ENCODE peak calls at places on chromosomes 5 and 9, in eight cellular contexts. K is uterus, I is suprapubic skin, O is IMR-90, Q is GM12891, T is H54, H is A549, X is ovary. D is an unnamed sample.
A peak's percentile ranks its signal among the peaks of the same experiment; 100 is the strongest.

GRCh38 chr5:56064984-56065383 is 70.2 kb upstream of the IL6ST start:
- DNase-seq in K (no peak), I (no peak), O (peak; percentile 68), Q (no peak), T (no peak), H (no peak), X (no peak), D (no peak)

GRCh38 chr5:78803386-78803785 is 154.8 kb upstream of the LHFPL2 start:
- DNase-seq in K (peak; percentile 87), I (peak; percentile 88), O (no peak), Q (no peak), T (no peak), H (no peak), X (peak; percentile 64), D (no peak)

GRCh38 chr9:38026021-38026809 is 42.8 kb downstream of the SHB start:
- DNase-seq in K (peak; percentile 71), I (no peak), O (peak; percentile 98), Q (no peak), T (peak; percentile 62), H (peak; percentile 68), X (peak; percentile 49), D (no peak)

GRCh38 chr5:111454198-111454606 is 58.1 kb downstream of the STARD4 start:
- DNase-seq in K (no peak), I (no peak), O (peak; percentile 55), Q (no peak), T (no peak), H (no peak), X (no peak), D (no peak)

GRCh38 chr5:149895416-149896345 is 48.9 kb downstream of the PDE6A start:
- DNase-seq in K (no peak), I (no peak), O (peak; percentile 10), Q (no peak), T (no peak), H (no peak), X (no peak), D (no peak)

GRCh38 chr9:136940526-136941230 is 3.9 kb downstream of the FBXW5 start:
- DNase-seq in K (peak; percentile 13), I (no peak), O (no peak), Q (no peak), T (no peak), H (no peak), X (peak; percentile 26), D (no peak)

GRCh38 chr5:135631356-135631755 is 52.6 kb upstream of the CXCL14 start:
- DNase-seq in K (no peak), I (no peak), O (no peak), Q (no peak), T (no peak), H (no peak), X (no peak), D (no peak)

GRCh38 chr9:95610006-95610785 is 93.4 kb upstream of the PTCH1 start:
- DNase-seq in K (no peak), I (peak; percentile 60), O (no peak), Q (no peak), T (no peak), H (no peak), X (no peak), D (no peak)

GRCh38 chr9:70924380-70924779 is 197.0 kb downstream of the TRPM3 start:
- DNase-seq in K (no peak), I (no peak), O (peak; percentile 65), Q (no peak), T (no peak), H (no peak), X (no peak), D (no peak)

GRCh38 chr5:33892419-33893151 is 795 bp upstream of the ADAMTS12 start:
- DNase-seq in K (peak; percentile 48), I (no peak), O (peak; percentile 94), Q (no peak), T (peak; percentile 30), H (peak; percentile 53), X (peak; percentile 30), D (no peak)

GRCh38 chr5:132446621-132447020 is 44.0 kb downstream of the IRF1 start:
- DNase-seq in K (peak; percentile 83), I (no peak), O (peak; percentile 75), Q (no peak), T (no peak), H (no peak), X (peak; percentile 77), D (no peak)

GRCh38 chr5:170151105-170151831 is 45.6 kb downstream of the FOXI1 start:
- DNase-seq in K (no peak), I (no peak), O (peak; percentile 44), Q (no peak), T (peak; percentile 87), H (peak; percentile 88), X (no peak), D (peak; percentile 88)

GRCh38 chr5:139272471-139273321 is 20.8 kb upstream of the MATR3 start:
- DNase-seq in K (no peak), I (no peak), O (peak; percentile 62), Q (no peak), T (peak; percentile 52), H (no peak), X (no peak), D (no peak)

GRCh38 chr5:170522211-170523128 is 18.6 kb downstream of the KCNIP1 start:
- DNase-seq in K (no peak), I (no peak), O (no peak), Q (no peak), T (peak; percentile 80), H (peak; percentile 13), X (no peak), D (no peak)

GRCh38 chr5:72284674-72285424 is 35.2 kb downstream of the MRPS27 start:
- DNase-seq in K (no peak), I (no peak), O (no peak), Q (no peak), T (no peak), H (no peak), X (no peak), D (no peak)

GRCh38 chr9:129357773-129358250 is 179.8 kb upstream of the IER5L start:
- DNase-seq in K (no peak), I (no peak), O (no peak), Q (no peak), T (no peak), H (no peak), X (no peak), D (no peak)

GRCh38 chr9:69867081-69867814 is 46.6 kb downstream of the CFAP95 start:
- DNase-seq in K (no peak), I (no peak), O (no peak), Q (no peak), T (no peak), H (no peak), X (no peak), D (no peak)

GRCh38 chr5:15544039-15544438 is 44.1 kb downstream of the FBXL7 start:
- DNase-seq in K (no peak), I (no peak), O (no peak), Q (no peak), T (no peak), H (no peak), X (no peak), D (no peak)

GRCh38 chr9:137263506-137263905 is 8.4 kb downstream of the NELFB start:
- DNase-seq in K (no peak), I (no peak), O (no peak), Q (no peak), T (no peak), H (no peak), X (no peak), D (no peak)

GRCh38 chr9:124394596-124394995 is 20.6 kb downstream of the PSMB7 start:
- DNase-seq in K (no peak), I (no peak), O (no peak), Q (no peak), T (no peak), H (no peak), X (no peak), D (no peak)

GRCh38 chr9:124394167-124394566 is 21.1 kb downstream of the PSMB7 start:
- DNase-seq in K (no peak), I (no peak), O (peak; percentile 32), Q (peak; percentile 16), T (no peak), H (no peak), X (no peak), D (no peak)

GRCh38 chr9:124392855-124393460 is 22.3 kb downstream of the PSMB7 start:
- DNase-seq in K (no peak), I (no peak), O (peak; percentile 95), Q (no peak), T (peak; percentile 88), H (peak; percentile 87), X (no peak), D (no peak)

GRCh38 chr9:124390812-124391658 is 24.2 kb downstream of the PSMB7 start:
- DNase-seq in K (no peak), I (no peak), O (peak; percentile 67), Q (no peak), T (peak; percentile 44), H (peak; percentile 82), X (no peak), D (peak; percentile 29)

GRCh38 chr9:124392254-124392653 is 23.0 kb downstream of the PSMB7 start:
- DNase-seq in K (no peak), I (no peak), O (no peak), Q (no peak), T (peak; percentile 51), H (peak; percentile 29), X (no peak), D (no peak)
- TF ChIP-seq POLR2A in K (no peak), I (no peak), O (no peak), Q (no peak), T (no peak), H (no peak), X (no peak), D (no peak)

GRCh38 chr5:126428421-126428820 is 5.2 kb downstream of the GRAMD2B start:
- DNase-seq in K (no peak), I (no peak), O (no peak), Q (no peak), T (no peak), H (no peak), X (no peak), D (no peak)

GRCh38 chr5:126419102-126419501 is 4.1 kb upstream of the GRAMD2B start:
- DNase-seq in K (no peak), I (no peak), O (no peak), Q (no peak), T (no peak), H (no peak), X (no peak), D (no peak)

GRCh38 chr5:126422994-126423788 is at the start of gene GRAMD2B:
- DNase-seq in K (peak; percentile 90), I (peak; percentile 92), O (peak; percentile 88), Q (peak; percentile 45), T (peak; percentile 51), H (peak; percentile 64), X (peak; percentile 87), D (peak; percentile 31)
- TF ChIP-seq POLR2A in K (peak; percentile 95), I (peak; percentile 54), O (peak; percentile 84), Q (no peak), T (peak; percentile 94), H (peak; percentile 54), X (peak; percentile 89), D (peak; percentile 54)

GRCh38 chr5:179732412-179732917 is at the start of gene MAML1:
- DNase-seq in K (peak; percentile 100), I (peak; percentile 100), O (peak; percentile 100), Q (peak; percentile 89), T (peak; percentile 97), H (peak; percentile 100), X (peak; percentile 99), D (peak; percentile 100)
- TF ChIP-seq POLR2A in K (peak; percentile 76), I (no peak), O (peak; percentile 84), Q (no peak), T (peak; percentile 70), H (peak; percentile 65), X (peak; percentile 45), D (peak; percentile 81)

GRCh38 chr9:503331-503730 is 288.7 kb downstream of the DOCK8 start:
- DNase-seq in K (no peak), I (no peak), O (no peak), Q (no peak), T (no peak), H (no peak), X (no peak), D (no peak)

GRCh38 chr9:504921-505821 is 290.5 kb downstream of the DOCK8 start:
- DNase-seq in K (peak; percentile 22), I (no peak), O (no peak), Q (peak; percentile 20), T (no peak), H (peak; percentile 26), X (peak; percentile 50), D (peak; percentile 35)

GRCh38 chr9:503881-504852 is 289.5 kb downstream of the DOCK8 start:
- DNase-seq in K (peak; percentile 68), I (peak; percentile 81), O (peak; percentile 24), Q (peak; percentile 87), T (peak; percentile 50), H (peak; percentile 81), X (peak; percentile 76), D (peak; percentile 84)
- TF ChIP-seq POLR2A in K (peak; percentile 54), I (no peak), O (no peak), Q (no peak), T (no peak), H (peak; percentile 33), X (no peak), D (no peak)

D was measured in erythroblast.